ENCODE peak calls at places on chromosomes 11 and 22, in eight cellular contexts. U is choroid plexus epithelial cell; E is cardiac muscle cell; F is astrocyte of the cerebellum; B is A549; D is right lobe of liver; T is CD8-positive, alpha-beta memory T cell; Z is naive thymus-derived CD4-positive, alpha-beta T cell. N is an unnamed sample.

GRCh38 chr11:10866893-10867331 is 9.1 kb upstream of the ZBED5 start:
- DNase-seq in T (no peak), D (no peak), U (peak), E (peak), F (peak), B (no peak), Z (no peak), N (no peak)

GRCh38 chr11:2744166-2744565 is 44.4 kb upstream of the KCNQ1OT1 start:
- DNase-seq in D (no peak), F (no peak), U (no peak), E (no peak), T (no peak), B (no peak), Z (no peak), N (no peak)

GRCh38 chr11:123166095-123166559 is 28.9 kb downstream of the CLMP start:
- DNase-seq in E (peak), F (no peak), Z (no peak), U (peak), B (peak), D (no peak), T (no peak), N (no peak)

GRCh38 chr11:12467610-12468009 is 90.2 kb downstream of the PARVA start:
- DNase-seq in B (no peak), Z (no peak), E (no peak), T (no peak), U (no peak), F (no peak), D (no peak), N (no peak)

GRCh38 chr22:43378011-43378704 is 33.7 kb upstream of the MPPED1 start:
- DNase-seq in D (peak), Z (no peak), T (no peak), E (peak), U (peak), B (no peak), F (no peak), N (no peak)

GRCh38 chr11:31802609-31802989 is 8.5 kb downstream of the PAX6 start:
- DNase-seq in E (no peak), U (no peak), T (no peak), F (no peak), Z (no peak), D (no peak), B (no peak), N (no peak)

GRCh38 chr22:36086170-36086490 is 57.5 kb upstream of the RBFOX2 start:
- DNase-seq in T (no peak), B (peak), U (no peak), D (no peak), Z (no peak), F (no peak), E (no peak), N (no peak)

GRCh38 chr11:66100272-66101037 is 30.4 kb downstream of the PACS1 start:
- DNase-seq in D (peak), E (no peak), U (peak), F (no peak), B (peak), T (peak), Z (peak), N (no peak)

GRCh38 chr11:75388386-75389275 is 10.7 kb upstream of the RPS3 start:
- DNase-seq in E (peak), D (peak), U (peak), Z (peak), F (peak), B (peak), T (peak), N (peak)

GRCh38 chr22:43183496-43184263 is 3.3 kb downstream of the TTLL12 start:
- DNase-seq in T (no peak), F (peak), D (no peak), B (no peak), Z (no peak), U (peak), E (peak), N (no peak)

GRCh38 chr11:26847459-26847858 is 125.6 kb upstream of the SLC5A12 start:
- DNase-seq in D (no peak), U (peak), F (no peak), E (peak), Z (no peak), T (no peak), B (no peak), N (no peak)

GRCh38 chr11:71895961-71896360 is 17.7 kb downstream of the DEFB131B start:
- DNase-seq in D (no peak), E (no peak), F (no peak), U (no peak), T (no peak), Z (no peak), B (no peak), N (no peak)

GRCh38 chr11:209275-210121 is 2.0 kb downstream of the RIC8A start:
- DNase-seq in T (no peak), E (no peak), Z (no peak), F (no peak), U (no peak), D (peak), B (peak), N (no peak)

GRCh38 chr11:116879789-116880402 is 42.5 kb upstream of the APOA1 start:
- DNase-seq in D (no peak), U (peak), B (peak), T (peak), F (peak), E (peak), Z (peak), N (peak)

GRCh38 chr11:8777907-8778767 is 95.5 kb downstream of the RPL27A start:
- DNase-seq in T (no peak), Z (no peak), D (peak), F (peak), U (peak), E (no peak), B (no peak), N (no peak)

GRCh38 chr11:5516599-5516998 is at the start of gene UBQLNL:
- DNase-seq in E (no peak), U (no peak), D (no peak), Z (no peak), B (no peak), F (no peak), T (no peak), N (no peak)

GRCh38 chr11:74171630-74172465 is 759 bp downstream of the PPME1 start:
- DNase-seq in U (peak), B (no peak), E (no peak), F (no peak), D (no peak), T (no peak), Z (no peak), N (no peak)

GRCh38 chr11:79152511-79152910 is 288.3 kb downstream of the TENM4 start:
- DNase-seq in T (no peak), F (peak), Z (no peak), D (no peak), B (no peak), U (no peak), E (no peak), N (no peak)
- H3K4me3 ChIP-seq in T (no peak), F (no peak), Z (no peak), D (no peak), B (no peak), U (no peak), E (no peak), N (no peak)

GRCh38 chr11:133955945-133956421 is 785 bp downstream of the IGSF9B start:
- DNase-seq in Z (peak), T (no peak), F (no peak), U (no peak), B (no peak), E (no peak), D (no peak), N (no peak)
- H3K4me3 ChIP-seq in Z (peak), T (no peak), F (peak), U (no peak), B (peak), E (peak), D (no peak), N (peak)

GRCh38 chr11:124869856-124870387 is 4.7 kb downstream of the ROBO3 start:
- DNase-seq in B (no peak), D (no peak), T (no peak), Z (no peak), E (no peak), U (no peak), F (no peak), N (no peak)
- H3K4me3 ChIP-seq in B (no peak), D (no peak), T (no peak), Z (no peak), E (no peak), U (no peak), F (no peak), N (no peak)

GRCh38 chr22:24155597-24156145 is 25.6 kb upstream of the SUSD2 start:
- DNase-seq in D (peak), E (peak), B (peak), F (no peak), Z (no peak), U (peak), T (peak), N (no peak)
- H3K4me3 ChIP-seq in D (peak), E (peak), B (peak), F (peak), Z (peak), U (peak), T (peak), N (peak)

DNA sequence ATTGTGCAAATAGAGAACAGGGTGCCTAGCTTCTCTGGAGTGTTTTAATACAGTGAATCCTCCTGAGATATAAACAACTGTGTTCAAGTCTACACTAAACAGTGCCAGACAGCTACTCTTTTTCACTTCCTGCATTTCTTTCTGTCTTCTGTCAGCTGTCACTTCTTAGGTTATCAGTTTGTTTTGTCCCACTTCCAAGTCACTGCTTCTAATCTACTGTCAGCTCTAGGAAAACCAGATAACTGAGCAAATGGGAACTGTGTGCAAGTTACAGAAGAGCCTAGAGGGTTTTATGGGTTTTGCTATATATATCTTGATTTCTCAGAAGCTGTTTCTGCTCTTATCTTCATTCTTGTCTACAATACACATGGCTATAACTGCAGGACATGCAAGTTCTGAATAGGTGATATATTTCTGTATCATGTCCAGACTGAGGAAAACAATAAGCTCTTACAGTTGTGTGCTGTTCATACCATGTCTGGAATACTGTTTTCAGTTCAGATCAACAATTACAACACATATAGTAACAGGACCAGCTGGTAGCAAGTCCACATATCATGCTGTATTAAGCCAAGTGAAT is 5.8 kb downstream of the PITPNB start:
- DNase-seq in F (no peak), T (no peak), Z (no peak), D (no peak), E (peak), B (no peak), U (peak), N (no peak)
- H3K4me3 ChIP-seq in F (no peak), T (no peak), Z (no peak), D (no peak), E (no peak), B (no peak), U (no peak), N (no peak)

GRCh38 chr11:119319702-119320592 is 3.0 kb upstream of the MCAM start:
- DNase-seq in F (no peak), D (no peak), E (no peak), T (no peak), B (no peak), U (no peak), Z (no peak), N (no peak)
- H3K4me3 ChIP-seq in F (no peak), D (no peak), E (no peak), T (peak), B (no peak), U (no peak), Z (no peak), N (no peak)

GRCh38 chr11:68673991-68674390 is 10.4 kb upstream of the GAL start:
- DNase-seq in U (no peak), F (no peak), D (no peak), B (no peak), E (no peak), Z (no peak), T (no peak), N (no peak)
- H3K4me3 ChIP-seq in U (no peak), F (no peak), D (no peak), B (no peak), E (no peak), Z (no peak), T (no peak), N (no peak)

DNA sequence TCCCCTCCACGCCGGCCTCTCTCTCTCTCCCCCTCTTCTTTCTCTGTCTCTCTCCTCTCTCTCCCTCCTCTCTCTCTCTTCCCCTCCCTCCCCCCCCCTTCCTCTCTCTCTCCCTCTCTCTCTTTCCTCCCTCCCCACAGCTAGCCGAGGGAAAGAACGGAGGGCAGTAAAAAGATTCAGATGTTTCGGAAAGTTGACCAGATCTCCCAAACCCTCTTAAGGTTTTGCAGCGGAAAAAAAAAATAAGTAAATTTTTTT is 188 bp upstream of the ALX4 start:
- DNase-seq in T (no peak), E (no peak), F (no peak), D (no peak), B (no peak), U (no peak), Z (no peak), N (no peak)
- H3K4me3 ChIP-seq in T (no peak), E (peak), F (no peak), D (no peak), B (peak), U (no peak), Z (no peak), N (peak)

N was measured in SK-N-MC.